ENCODE peak calls at places on chromosomes 3 and 15, in nine cellular contexts. U is astrocyte of the spinal cord, T is suprapubic skin, H is progenitor cell of endocrine pancreas, B is GM12865, I is cardiac muscle cell, N is HFFc6, J is adrenal gland, Y is left ventricle myocardium inferior. F is an unnamed sample.

GRCh38 chr3:105235785-105236184 is 130.9 kb upstream of the ALCAM start:
- DNase-seq in U (no peak), T (no peak), H (no peak), B (no peak), I (no peak), N (no peak), J (no peak), Y (no peak), F (no peak)

GRCh38 chr15:63772531-63772930 is 61.2 kb downstream of the HERC1 start:
- DNase-seq in U (no peak), T (no peak), H (no peak), B (no peak), I (no peak), N (no peak), J (no peak), Y (no peak), F (no peak)

GRCh38 chr3:73399106-73399505 is 225.6 kb downstream of the PDZRN3 start:
- DNase-seq in U (no peak), T (no peak), H (no peak), B (no peak), I (peak; percentile 54), N (peak; percentile 33), J (no peak), Y (no peak), F (no peak)

GRCh38 chr3:160531311-160531710 is 34.1 kb downstream of the KPNA4 start:
- DNase-seq in U (no peak), T (no peak), H (no peak), B (no peak), I (no peak), N (no peak), J (no peak), Y (no peak), F (no peak)

GRCh38 chr3:107690522-107691138 is 167.9 kb downstream of the BBX start:
- DNase-seq in U (peak; percentile 76), T (no peak), H (no peak), B (peak; percentile 66), I (peak; percentile 78), N (peak; percentile 58), J (no peak), Y (no peak), F (no peak)

GRCh38 chr3:51471775-51472652 is 27.8 kb downstream of the DCAF1 start:
- DNase-seq in U (peak; percentile 8), T (no peak), H (no peak), B (no peak), I (peak; percentile 35), N (no peak), J (no peak), Y (no peak), F (no peak)

GRCh38 chr3:150840733-150841515 is 64.3 kb downstream of the MINDY4B start:
- DNase-seq in U (no peak), T (no peak), H (no peak), B (no peak), I (no peak), N (no peak), J (no peak), Y (no peak), F (no peak)

GRCh38 chr3:119702530-119703527 is at the start of gene CFAP91:
- DNase-seq in U (peak; percentile 94), T (peak; percentile 98), H (peak; percentile 98), B (peak; percentile 93), I (peak; percentile 97), N (peak; percentile 86), J (peak; percentile 100), Y (peak; percentile 97), F (peak; percentile 99)

GRCh38 chr3:33061782-33062181 is 35.2 kb downstream of the GLB1 start:
- DNase-seq in U (peak; percentile 55), T (no peak), H (no peak), B (peak; percentile 59), I (peak; percentile 49), N (peak; percentile 64), J (no peak), Y (no peak), F (no peak)

GRCh38 chr3:4492240-4493007 is 724 bp upstream of the ITPR1 start:
- DNase-seq in U (peak; percentile 63), T (peak; percentile 83), H (peak; percentile 25), B (no peak), I (peak; percentile 83), N (peak; percentile 65), J (peak; percentile 68), Y (peak; percentile 51), F (peak; percentile 48)

GRCh38 chr15:50138391-50138790 is 19.4 kb upstream of the ATP8B4 start:
- DNase-seq in U (no peak), T (no peak), H (no peak), B (no peak), I (peak; percentile 19), N (no peak), J (no peak), Y (no peak), F (no peak)

GRCh38 chr15:56739474-56739873 is 6.2 kb upstream of the ZNF280D start:
- DNase-seq in U (no peak), T (no peak), H (no peak), B (no peak), I (no peak), N (no peak), J (no peak), Y (no peak), F (no peak)

GRCh38 chr15:56736881-56737707 is 3.8 kb upstream of the ZNF280D start:
- DNase-seq in U (no peak), T (no peak), H (no peak), B (no peak), I (no peak), N (no peak), J (no peak), Y (no peak), F (no peak)

GRCh38 chr15:56741541-56741940 is 8.2 kb upstream of the ZNF280D start:
- DNase-seq in U (no peak), T (no peak), H (no peak), B (no peak), I (no peak), N (no peak), J (no peak), Y (no peak), F (no peak)

GRCh38 chr15:56737791-56738190 is 4.5 kb upstream of the ZNF280D start:
- DNase-seq in U (no peak), T (no peak), H (no peak), B (no peak), I (no peak), N (no peak), J (no peak), Y (no peak), F (no peak)

DNA sequence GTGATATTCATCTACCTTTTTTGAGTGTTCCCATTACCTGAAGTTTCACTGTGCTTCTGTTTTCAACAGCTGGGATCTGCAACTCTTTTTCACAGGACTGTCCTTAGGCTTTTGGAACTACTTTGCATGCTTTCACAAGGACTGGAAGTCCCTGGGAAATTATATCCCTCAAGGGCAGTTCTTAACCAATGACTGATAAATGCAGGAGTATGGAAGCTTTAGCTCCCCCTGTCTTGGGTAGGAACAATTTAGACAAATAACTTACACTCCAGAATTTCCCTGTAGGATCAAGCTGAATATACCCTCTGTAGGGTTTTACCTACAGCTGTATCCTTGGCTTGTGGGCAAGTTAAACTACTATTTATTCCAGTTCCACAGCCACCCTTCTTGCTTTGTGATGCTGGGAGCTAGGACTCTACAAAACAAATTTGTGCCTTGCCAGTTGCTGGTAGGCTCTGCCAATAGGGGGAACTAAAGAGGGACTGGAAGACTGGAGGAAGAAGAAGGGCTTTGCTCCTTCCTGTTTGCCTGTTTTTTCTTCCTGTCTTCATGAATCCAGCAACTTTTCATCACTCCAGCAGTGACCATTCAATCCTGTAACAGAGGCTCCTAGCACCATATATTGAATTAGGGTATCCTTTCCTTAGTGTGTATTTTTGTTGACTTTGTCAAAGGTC is 6.8 kb upstream of the ZNF280D start:
- DNase-seq in U (no peak), T (no peak), H (no peak), B (peak; percentile 30), I (no peak), N (no peak), J (no peak), Y (no peak), F (no peak)
- TF ChIP-seq CTCF in U (peak; percentile 3), T (no peak), H (no peak), B (peak; percentile 42), I (no peak), N (peak; percentile 25), J (no peak), Y (no peak), F (no peak)

GRCh38 chr3:9800529-9800928 is 7.6 kb downstream of the ARPC4 start:
- DNase-seq in U (no peak), T (no peak), H (no peak), B (no peak), I (no peak), N (no peak), J (no peak), Y (no peak), F (no peak)
- TF ChIP-seq CTCF in U (peak; percentile 41), T (peak; percentile 14), H (peak; percentile 42), B (peak; percentile 10), I (peak; percentile 30), N (peak; percentile 67), J (peak; percentile 2), Y (peak; percentile 22), F (peak; percentile 19)

GRCh38 chr3:163273694-163274093 is 1777.1 kb downstream of the OTOL1 start:
- DNase-seq in U (no peak), T (no peak), H (no peak), B (no peak), I (no peak), N (no peak), J (no peak), Y (no peak), F (no peak)
- TF ChIP-seq CTCF in U (no peak), T (no peak), H (no peak), B (no peak), I (no peak), N (no peak), J (no peak), Y (no peak), F (no peak)

GRCh38 chr3:184368116-184368803 is 6.8 kb downstream of the POLR2H start:
- DNase-seq in U (no peak), T (no peak), H (no peak), B (no peak), I (no peak), N (no peak), J (no peak), Y (no peak), F (no peak)

GRCh38 chr3:184366619-184367321 is 5.3 kb downstream of the POLR2H start:
- DNase-seq in U (peak; percentile 60), T (no peak), H (no peak), B (no peak), I (peak; percentile 45), N (no peak), J (no peak), Y (no peak), F (no peak)

GRCh38 chr3:184372296-184372821 is 5.6 kb downstream of the THPO start:
- DNase-seq in U (no peak), T (no peak), H (no peak), B (no peak), I (no peak), N (no peak), J (no peak), Y (no peak), F (no peak)

GRCh38 chr3:184371570-184372018 is 6.4 kb downstream of the THPO start:
- DNase-seq in U (peak; percentile 91), T (peak; percentile 85), H (peak; percentile 63), B (peak; percentile 79), I (peak; percentile 91), N (peak; percentile 82), J (peak; percentile 87), Y (peak; percentile 71), F (peak; percentile 80)

DNA sequence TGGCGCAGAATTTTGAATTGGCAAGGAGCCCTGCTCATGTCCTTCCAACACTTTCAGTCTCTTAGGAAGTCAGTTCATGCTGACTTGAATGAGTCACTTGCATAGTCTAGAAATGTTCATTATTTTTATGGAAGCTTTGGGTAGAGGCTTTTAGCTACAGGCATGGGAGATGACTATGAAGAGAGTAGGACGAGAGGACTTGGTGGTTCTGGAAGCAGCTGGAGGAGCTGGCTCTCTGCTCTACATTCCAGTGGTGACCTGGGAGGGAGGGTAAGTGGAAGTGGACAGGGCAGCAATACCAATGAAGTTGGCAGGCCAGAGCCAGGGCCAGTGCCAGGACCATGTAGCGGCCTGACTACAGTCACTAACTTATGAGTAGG is 7.3 kb downstream of the POLR2H start:
- DNase-seq in U (peak; percentile 92), T (no peak), H (no peak), B (no peak), I (peak; percentile 69), N (peak; percentile 83), J (no peak), Y (no peak), F (no peak)
- TF ChIP-seq CTCF in U (no peak), T (no peak), H (no peak), B (no peak), I (no peak), N (no peak), J (no peak), Y (no peak), F (no peak)